ENCODE peak calls at places on chromosome 17, in six cellular contexts. U, X, I, S, N and G are unnamed samples.
A peak's percentile ranks its signal among the peaks of the same experiment; 100 is the strongest.

GRCh38 chr17:57649731-57650484 is 95.2 kb downstream of the CCDC182 start:
- DNase-seq in U (no peak), X (no peak), I (no peak), S (no peak), N (no peak), G (peak; percentile 32)

GRCh38 chr17:68954146-68954971 is 833 bp downstream of the ABCA8 start:
- DNase-seq in U (no peak), X (no peak), I (no peak), S (no peak), N (no peak), G (no peak)

GRCh38 chr17:67999291-67999911 is 3.1 kb upstream of the C17orf58 start:
- DNase-seq in U (no peak), X (no peak), I (no peak), S (no peak), N (no peak), G (no peak)

GRCh38 chr17:2551493-2551892 is 39.8 kb upstream of the METTL16 start:
- DNase-seq in U (no peak), X (no peak), I (no peak), S (no peak), N (peak; percentile 24), G (no peak)

GRCh38 chr17:80780381-80781187 is 211.1 kb upstream of the CHMP6 start:
- DNase-seq in U (no peak), X (no peak), I (peak; percentile 70), S (no peak), N (no peak), G (no peak)

GRCh38 chr17:50318551-50319310 is 27.2 kb upstream of the XYLT2 start:
- DNase-seq in U (no peak), X (no peak), I (no peak), S (no peak), N (no peak), G (no peak)

GRCh38 chr17:2192367-2193028 is 111.1 kb downstream of the SMG6 start:
- DNase-seq in U (peak; percentile 88), X (peak; percentile 17), I (peak; percentile 68), S (peak; percentile 55), N (no peak), G (peak; percentile 94)

GRCh38 chr17:72539981-72540897 is 419.4 kb downstream of the SOX9 start:
- DNase-seq in U (peak; percentile 40), X (peak; percentile 16), I (peak; percentile 76), S (no peak), N (peak; percentile 94), G (no peak)

GRCh38 chr17:77153487-77153886 is 12.7 kb downstream of the SEC14L1 start:
- DNase-seq in U (no peak), X (no peak), I (no peak), S (no peak), N (no peak), G (no peak)

GRCh38 chr17:58710948-58711552 is 18.6 kb downstream of the RAD51C start:
- DNase-seq in U (peak; percentile 12), X (peak; percentile 33), I (peak; percentile 49), S (no peak), N (peak; percentile 42), G (peak; percentile 50)

GRCh38 chr17:63930951-63931575 is 1.1 kb downstream of the CD79B start:
- DNase-seq in U (no peak), X (peak; percentile 41), I (peak; percentile 77), S (no peak), N (peak; percentile 26), G (no peak)

GRCh38 chr17:67448449-67448848 is 71.4 kb downstream of the PITPNC1 start:
- DNase-seq in U (no peak), X (no peak), I (no peak), S (no peak), N (no peak), G (no peak)

GRCh38 chr17:60473788-60474187 is 51.5 kb downstream of the CHCT1 start:
- DNase-seq in U (peak; percentile 40), X (no peak), I (no peak), S (no peak), N (no peak), G (no peak)

GRCh38 chr17:81940538-81941483 is 3.7 kb upstream of the PYCR1 start:
- DNase-seq in U (no peak), X (no peak), I (no peak), S (no peak), N (no peak), G (no peak)

GRCh38 chr17:35760587-35760986 is at the start of gene C17orf50:
- DNase-seq in U (no peak), X (no peak), I (no peak), S (no peak), N (no peak), G (no peak)

GRCh38 chr17:2898255-2898926 is 102.2 kb downstream of the RAP1GAP2 start:
- DNase-seq in U (no peak), X (no peak), I (no peak), S (no peak), N (no peak), G (no peak)

GRCh38 chr17:56742601-56743000 is 91.1 kb downstream of the C17orf67 start:
- DNase-seq in U (no peak), X (no peak), I (no peak), S (no peak), N (no peak), G (no peak)